ENCODE peak calls at places on chromosome 7, in seven cellular contexts. G, J, B, F, P, U and S are unnamed samples.

GRCh38 chr7:86926732-86927131 is 132.7 kb downstream of the ELAPOR2 start:
- DNase-seq in G (no peak), J (peak), B (peak), F (peak), P (no peak), U (peak), S (no peak)

GRCh38 chr7:116780966-116781365 is 81.4 kb upstream of the CAPZA2 start:
- DNase-seq in G (no peak), J (no peak), B (peak), F (no peak), P (peak), U (peak), S (no peak)

GRCh38 chr7:94276797-94277196 is 117.9 kb upstream of the COL1A2 start:
- DNase-seq in G (no peak), J (peak), B (peak), F (no peak), P (no peak), U (peak), S (no peak)

GRCh38 chr7:106775552-106775936 is 89.5 kb upstream of the PIK3CG start:
- DNase-seq in G (no peak), J (peak), B (no peak), F (no peak), P (no peak), U (peak), S (peak)

GRCh38 chr7:45890902-45891461 is 2.7 kb downstream of the IGFBP1 start:
- DNase-seq in G (no peak), J (peak), B (no peak), F (no peak), P (no peak), U (peak), S (no peak)

GRCh38 chr7:32242436-32242835 is 172.2 kb upstream of the PDE1C start:
- DNase-seq in G (no peak), J (no peak), B (peak), F (no peak), P (no peak), U (no peak), S (no peak)

GRCh38 chr7:124202546-124202945 is 169.7 kb upstream of the TMEM229A start:
- DNase-seq in G (no peak), J (no peak), B (peak), F (no peak), P (no peak), U (no peak), S (no peak)

GRCh38 chr7:1641661-1642260 is 28.3 kb upstream of the ELFN1 start:
- DNase-seq in G (no peak), J (no peak), B (no peak), F (no peak), P (no peak), U (no peak), S (no peak)

GRCh38 chr7:77393261-77393660 is 22.9 kb downstream of the GSAP start:
- DNase-seq in G (no peak), J (no peak), B (no peak), F (no peak), P (no peak), U (peak), S (no peak)

GRCh38 chr7:132049462-132050304 is 493.3 kb upstream of the PODXL start:
- DNase-seq in G (no peak), J (no peak), B (peak), F (no peak), P (no peak), U (peak), S (no peak)

GRCh38 chr7:132547806-132548205 is 28.5 kb downstream of the PLXNA4 start:
- DNase-seq in G (no peak), J (peak), B (no peak), F (no peak), P (no peak), U (no peak), S (no peak)

GRCh38 chr7:129829677-129830631 is 122.8 kb downstream of the UBE2H start:
- DNase-seq in G (no peak), J (peak), B (peak), F (peak), P (peak), U (peak), S (peak)

GRCh38 chr7:36984051-36984492 is 259.8 kb upstream of the AOAH start:
- DNase-seq in G (no peak), J (no peak), B (no peak), F (no peak), P (no peak), U (no peak), S (no peak)

GRCh38 chr7:20030915-20031362 is 186.2 kb downstream of the MACC1 start:
- DNase-seq in G (no peak), J (peak), B (no peak), F (no peak), P (no peak), U (peak), S (no peak)

GRCh38 chr7:47897831-47898230 is 50.4 kb downstream of the PKD1L1 start:
- DNase-seq in G (no peak), J (no peak), B (no peak), F (no peak), P (no peak), U (no peak), S (no peak)

GRCh38 chr7:134891262-134892001 is 94.9 kb upstream of the AGBL3 start:
- DNase-seq in G (peak), J (peak), B (peak), F (no peak), P (peak), U (peak), S (no peak)

GRCh38 chr7:129845178-129845971 is 107.4 kb downstream of the UBE2H start:
- DNase-seq in G (no peak), J (peak), B (no peak), F (no peak), P (no peak), U (peak), S (peak)

DNA sequence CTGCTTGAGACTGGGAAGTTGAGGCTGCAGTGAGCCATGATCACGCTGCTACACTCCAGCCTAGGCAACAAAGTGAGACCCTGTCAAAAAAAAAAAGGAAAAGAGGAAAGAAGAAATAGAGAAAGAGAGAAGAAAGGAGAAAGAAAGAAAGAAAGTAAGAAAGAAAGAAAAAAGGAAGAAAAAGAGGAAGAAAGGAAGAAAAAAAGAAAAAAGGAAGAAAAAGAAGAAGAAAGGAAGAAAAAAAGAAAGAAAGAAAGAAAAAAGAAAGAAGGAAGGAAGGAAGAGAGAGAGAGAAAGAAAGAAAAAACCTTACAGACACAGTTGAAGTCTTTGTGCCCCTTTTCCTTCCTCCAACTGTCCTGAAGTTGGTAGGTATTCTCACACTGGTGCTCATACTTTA is 26.6 kb upstream of the LEP start:
- DNase-seq in G (no peak), J (no peak), B (no peak), F (no peak), P (no peak), U (no peak), S (no peak)
- H3K4me3 ChIP-seq in G (no peak), J (no peak), B (no peak), F (no peak), P (no peak), U (no peak), S (no peak)

GRCh38 chr7:26292768-26293560 is 1.3 kb downstream of the SNX10 start:
- DNase-seq in G (no peak), J (no peak), B (peak), F (no peak), P (no peak), U (no peak), S (no peak)
- H3K4me3 ChIP-seq in G (no peak), J (no peak), B (peak), F (peak), P (no peak), U (no peak), S (no peak)

DNA sequence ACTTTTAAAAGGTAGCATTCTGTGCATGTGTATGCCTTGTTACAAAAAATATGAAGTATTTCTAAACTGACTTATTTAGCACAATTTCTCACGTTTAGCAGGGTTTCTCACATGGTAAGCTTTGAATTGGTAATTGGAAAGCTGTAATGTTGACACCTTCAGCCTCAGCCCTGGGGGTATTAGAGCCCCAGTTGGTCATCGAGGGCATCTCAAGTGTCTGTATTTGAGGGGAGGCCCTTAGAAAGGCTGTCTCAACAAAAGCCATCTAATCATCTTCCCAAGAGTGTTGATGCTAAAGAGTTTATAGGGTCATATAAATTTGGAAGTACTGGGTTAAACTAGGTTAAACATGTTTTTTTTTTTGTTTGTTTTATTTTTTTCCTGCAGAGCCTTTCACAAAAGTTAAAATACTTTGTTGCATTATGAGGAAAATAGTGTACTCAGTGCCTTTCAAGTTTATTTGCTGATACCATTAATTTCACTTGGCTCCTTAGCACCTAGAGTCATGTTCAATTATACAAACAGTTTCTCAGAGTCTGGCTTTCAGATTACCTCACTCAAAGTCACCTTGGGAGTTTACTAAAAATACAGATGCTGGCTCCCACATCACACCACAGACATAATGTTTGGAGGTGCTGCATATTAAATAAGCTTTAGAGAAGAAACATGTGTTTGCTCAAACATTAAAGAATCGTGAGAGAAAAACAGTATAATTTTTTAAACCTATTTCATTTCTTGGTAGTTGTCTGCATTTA is 134.1 kb downstream of the CD36 start:
- DNase-seq in G (no peak), J (no peak), B (peak), F (no peak), P (no peak), U (no peak), S (no peak)
- H3K4me3 ChIP-seq in G (no peak), J (no peak), B (no peak), F (no peak), P (no peak), U (no peak), S (no peak)

GRCh38 chr7:29086545-29086944 is 59.8 kb downstream of the CPVL start:
- DNase-seq in G (no peak), J (no peak), B (no peak), F (no peak), P (no peak), U (no peak), S (no peak)

GRCh38 chr7:29087840-29088169 is 58.5 kb downstream of the CPVL start:
- DNase-seq in G (no peak), J (no peak), B (no peak), F (no peak), P (no peak), U (no peak), S (no peak)

GRCh38 chr7:29091121-29091601 is 55.2 kb downstream of the CPVL start:
- DNase-seq in G (peak), J (no peak), B (no peak), F (no peak), P (no peak), U (no peak), S (no peak)

GRCh38 chr7:29095666-29096560 is 50.4 kb downstream of the CPVL start:
- DNase-seq in G (no peak), J (no peak), B (no peak), F (no peak), P (no peak), U (no peak), S (no peak)

DNA sequence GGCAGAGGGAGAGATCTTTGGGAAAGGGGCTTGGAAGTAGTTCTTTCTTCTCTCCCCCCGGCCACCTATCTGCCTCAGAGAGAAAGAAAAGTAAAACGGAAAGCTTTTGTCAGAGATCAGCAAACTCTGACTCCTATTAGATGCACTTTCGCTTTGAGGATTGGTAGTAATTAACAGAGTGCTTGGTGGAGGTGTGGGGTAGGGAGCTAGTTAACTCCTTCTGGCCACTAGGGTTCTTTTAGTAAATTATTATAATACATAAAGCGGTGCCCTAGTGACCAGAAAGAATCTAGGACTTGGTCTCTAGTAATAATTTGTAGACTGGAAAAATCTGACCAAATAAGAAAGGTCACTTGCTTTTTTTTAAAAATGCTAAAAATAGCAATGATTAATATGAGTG is 54.6 kb downstream of the CPVL start:
- DNase-seq in G (no peak), J (no peak), B (no peak), F (no peak), P (no peak), U (no peak), S (no peak)
- H3K4me3 ChIP-seq in G (no peak), J (peak), B (no peak), F (no peak), P (no peak), U (no peak), S (no peak)

DNA sequence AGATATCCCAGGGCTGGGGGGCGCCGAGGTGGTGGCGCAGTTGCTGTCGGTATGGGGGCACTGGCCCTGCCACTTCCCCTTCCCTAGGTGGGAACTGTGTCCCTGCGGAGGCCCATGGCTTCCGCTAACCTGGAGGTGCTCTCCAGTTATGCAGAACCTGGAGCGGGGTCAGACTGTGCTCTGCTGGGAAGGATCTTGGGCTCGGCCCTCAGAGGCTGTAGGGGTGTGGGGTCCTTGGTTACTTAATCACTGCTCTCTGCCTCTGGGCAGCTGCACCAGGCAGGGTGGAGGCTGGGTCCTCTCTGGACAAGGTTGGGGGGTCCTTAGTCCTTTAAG is 2.4 kb downstream of the BRI3 start:
- DNase-seq in G (no peak), J (no peak), B (no peak), F (no peak), P (no peak), U (no peak), S (no peak)
- H3K4me3 ChIP-seq in G (peak), J (peak), B (peak), F (no peak), P (peak), U (peak), S (no peak)

GRCh38 chr7:98771519-98772241 is 98.1 kb downstream of the TMEM130 start:
- DNase-seq in G (peak), J (peak), B (peak), F (no peak), P (no peak), U (peak), S (peak)
- H3K4me3 ChIP-seq in G (no peak), J (no peak), B (no peak), F (no peak), P (no peak), U (no peak), S (no peak)